ENCODE peak calls at places on chromosome 16, in nine cellular contexts. M is colonic mucosa, F is body of pancreas, L is fibroblast of pulmonary artery, T is right lobe of liver, J is endodermal cell, N is PC-3, D is stomach, Z is pancreas. Q is an unnamed sample.

GRCh38 chr16:9270424-9270823 is 179.0 kb downstream of the HAPSTR1 start:
- DNase-seq in M (no peak), F (peak; percentile 55), L (no peak), T (no peak), J (no peak), N (no peak), D (no peak), Z (peak; percentile 60), Q (no peak)

GRCh38 chr16:11183035-11183812 is 72.8 kb downstream of the SOCS1 start:
- DNase-seq in M (no peak), F (no peak), L (no peak), T (no peak), J (peak; percentile 89), N (no peak), D (no peak), Z (no peak), Q (no peak)

GRCh38 chr16:67430504-67431076 is 331 bp upstream of the HSD11B2 start:
- DNase-seq in M (peak; percentile 87), F (no peak), L (no peak), T (peak; percentile 87), J (no peak), N (peak; percentile 52), D (peak; percentile 65), Z (peak; percentile 56), Q (peak; percentile 53)

GRCh38 chr16:83887088-83887487 is 11.8 kb upstream of the MLYCD start:
- DNase-seq in M (no peak), F (peak; percentile 25), L (peak; percentile 17), T (no peak), J (no peak), N (peak; percentile 49), D (peak; percentile 46), Z (no peak), Q (peak; percentile 21)

GRCh38 chr16:23691483-23692189 is 12.9 kb downstream of the PLK1 start:
- DNase-seq in M (no peak), F (no peak), L (peak; percentile 40), T (no peak), J (no peak), N (peak; percentile 38), D (no peak), Z (no peak), Q (peak; percentile 31)

GRCh38 chr16:75080205-75081029 is 36.2 kb downstream of the LDHD start:
- DNase-seq in M (no peak), F (no peak), L (peak; percentile 39), T (no peak), J (no peak), N (peak; percentile 35), D (no peak), Z (no peak), Q (peak; percentile 73)

GRCh38 chr16:28121527-28121926 is 58.0 kb upstream of the GSG1L start:
- DNase-seq in M (no peak), F (no peak), L (no peak), T (peak; percentile 49), J (no peak), N (no peak), D (no peak), Z (no peak), Q (no peak)

GRCh38 chr16:3012828-3013420 is at the start of gene CLDN9:
- DNase-seq in M (peak; percentile 72), F (peak; percentile 81), L (no peak), T (no peak), J (peak; percentile 88), N (peak; percentile 58), D (peak; percentile 61), Z (peak; percentile 73), Q (no peak)

GRCh38 chr16:55622930-55623561 is 32.7 kb upstream of the SLC6A2 start:
- DNase-seq in M (no peak), F (peak; percentile 7), L (no peak), T (peak; percentile 56), J (peak; percentile 92), N (peak; percentile 7), D (no peak), Z (no peak), Q (peak; percentile 49)

GRCh38 chr16:66458853-66459252 is 31.8 kb downstream of the BEAN1 start:
- DNase-seq in M (no peak), F (no peak), L (no peak), T (no peak), J (peak; percentile 36), N (no peak), D (no peak), Z (no peak), Q (no peak)

GRCh38 chr16:27365142-27366089 is 36.6 kb upstream of the IL21R start:
- DNase-seq in M (no peak), F (peak; percentile 25), L (peak; percentile 29), T (no peak), J (no peak), N (peak; percentile 90), D (no peak), Z (no peak), Q (peak; percentile 95)

GRCh38 chr16:23829454-23829853 is 6.3 kb upstream of the PRKCB start:
- DNase-seq in M (no peak), F (no peak), L (no peak), T (no peak), J (no peak), N (no peak), D (no peak), Z (no peak), Q (no peak)

GRCh38 chr16:72561-73537 is at the start of gene RHBDF1:
- DNase-seq in M (peak; percentile 73), F (peak; percentile 62), L (peak; percentile 54), T (peak; percentile 68), J (peak; percentile 92), N (peak; percentile 63), D (peak; percentile 69), Z (peak; percentile 58), Q (peak; percentile 68)

GRCh38 chr16:78770353-78771091 is 671.1 kb downstream of the WWOX start:
- DNase-seq in M (peak; percentile 83), F (peak; percentile 76), L (no peak), T (peak; percentile 85), J (peak; percentile 94), N (peak; percentile 5), D (peak; percentile 78), Z (peak; percentile 51), Q (peak; percentile 6)

GRCh38 chr16:59859606-59860402 is 1125.7 kb upstream of the GOT2 start:
- DNase-seq in M (no peak), F (no peak), L (no peak), T (no peak), J (no peak), N (no peak), D (no peak), Z (no peak), Q (no peak)

GRCh38 chr16:28977703-28978641 is 3.4 kb downstream of the SPNS1 start:
- DNase-seq in M (peak; percentile 28), F (peak; percentile 15), L (no peak), T (no peak), J (peak; percentile 78), N (peak; percentile 21), D (no peak), Z (no peak), Q (peak; percentile 32)

GRCh38 chr16:9904526-9904925 is 277.7 kb downstream of the GRIN2A start:
- DNase-seq in M (no peak), F (no peak), L (no peak), T (no peak), J (no peak), N (no peak), D (no peak), Z (no peak), Q (no peak)

GRCh38 chr16:56389554-56389953 is 35.8 kb downstream of the AMFR start:
- DNase-seq in M (no peak), F (no peak), L (peak; percentile 88), T (no peak), J (no peak), N (peak; percentile 46), D (no peak), Z (no peak), Q (peak; percentile 86)

GRCh38 chr16:13242201-13242600 is 340.8 kb downstream of the SHISA9 start:
- DNase-seq in M (no peak), F (no peak), L (no peak), T (no peak), J (no peak), N (no peak), D (no peak), Z (no peak), Q (no peak)

GRCh38 chr16:50695017-50696000 is 1.9 kb downstream of the NOD2 start:
- DNase-seq in M (no peak), F (peak; percentile 71), L (no peak), T (peak; percentile 87), J (peak; percentile 18), N (no peak), D (no peak), Z (no peak), Q (no peak)
- H3K4me3 ChIP-seq in M (no peak overlapping the region), F (no peak overlapping the region), L (no peak overlapping the region), T (no peak overlapping the region), J (no peak overlapping the region), N (no peak overlapping the region), D (no peak overlapping the region), Z (no peak overlapping the region), Q (no peak overlapping the region)

DNA sequence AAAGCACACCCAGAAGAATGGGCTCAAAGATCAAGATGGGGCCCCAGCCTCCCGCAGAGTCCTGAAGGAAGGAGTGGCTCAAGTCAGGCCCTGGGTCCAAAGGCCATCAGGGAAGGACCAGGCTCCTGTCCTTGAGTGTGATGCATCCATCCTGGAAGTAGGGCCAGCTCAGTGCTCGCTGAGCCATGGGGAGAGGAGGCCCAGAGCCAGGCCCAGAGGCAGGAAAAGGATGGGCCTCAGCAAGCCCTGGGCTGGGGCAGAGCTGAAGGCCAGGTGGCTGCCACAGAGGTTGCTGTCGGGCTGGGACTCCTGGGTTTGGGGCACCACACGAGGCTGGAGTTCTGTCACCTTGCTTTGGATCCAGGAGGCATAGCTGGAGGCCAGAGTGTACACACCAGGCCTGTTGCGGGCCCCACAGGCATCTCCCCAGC is 3.7 kb downstream of the PRSS8 start:
- DNase-seq in M (peak; percentile 88), F (no peak), L (no peak), T (no peak), J (no peak), N (no peak), D (peak; percentile 66), Z (peak; percentile 27), Q (peak; percentile 53)
- H3K4me3 ChIP-seq in M (no peak overlapping the region), F (no peak overlapping the region), L (no peak overlapping the region), T (no peak overlapping the region), J (no peak overlapping the region), N (no peak overlapping the region), D (no peak overlapping the region), Z (no peak overlapping the region), Q (no peak overlapping the region)

GRCh38 chr16:89811321-89811720 is 5.1 kb downstream of the FANCA start:
- DNase-seq in M (no peak), F (no peak), L (no peak), T (no peak), J (no peak), N (no peak), D (no peak), Z (no peak), Q (no peak)
- H3K4me3 ChIP-seq in M (no peak overlapping the region), F (no peak overlapping the region), L (no peak overlapping the region), T (no peak overlapping the region), J (no peak overlapping the region), N (no peak overlapping the region), D (no peak overlapping the region), Z (no peak overlapping the region), Q (no peak overlapping the region)

DNA sequence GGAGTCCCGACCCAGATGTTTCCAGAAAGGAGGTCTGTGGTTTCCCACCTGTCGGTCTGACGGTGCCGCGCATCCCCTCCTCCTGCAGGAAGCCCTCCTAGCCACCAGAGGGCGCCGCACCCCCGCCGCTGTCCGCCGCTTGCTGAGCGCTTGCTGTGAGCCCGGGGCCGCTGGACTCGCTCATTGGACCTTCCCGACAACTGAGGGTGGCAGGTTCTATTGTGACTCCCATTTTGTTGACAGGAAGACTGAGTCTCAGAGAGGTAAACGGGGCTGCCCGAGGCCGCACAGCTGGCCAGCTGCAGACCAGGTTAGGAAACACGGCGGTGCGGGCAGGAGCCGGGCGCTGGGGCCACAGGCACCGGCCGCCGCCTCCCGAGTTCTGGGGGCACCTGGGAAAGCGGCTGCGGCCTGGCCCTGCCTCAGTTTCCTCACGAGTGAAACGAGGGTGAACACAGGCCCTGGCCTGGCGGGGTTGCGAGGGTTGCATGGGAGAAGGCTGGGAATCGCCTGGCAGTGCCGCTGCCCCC is 191.1 kb upstream of the CIBAR2 start:
- DNase-seq in M (peak; percentile 63), F (peak; percentile 76), L (peak; percentile 44), T (peak; percentile 70), J (peak; percentile 94), N (no peak), D (peak; percentile 64), Z (peak; percentile 65), Q (peak; percentile 56)
- H3K4me3 ChIP-seq in M (no peak overlapping the region), F (no peak overlapping the region), L (no peak overlapping the region), T (no peak overlapping the region), J (peak overlapping the region; percentile 72), N (no peak overlapping the region), D (no peak overlapping the region), Z (peak overlapping the region; percentile 29), Q (no peak overlapping the region)

Q was measured in epithelial cell of esophagus.